ENCODE peak calls at places on chromosome 22, in eight cellular contexts. I is activated naive CD8-positive, alpha-beta T cell treated with anti-CD3 and anti-CD28 coated beads for 36 hours; E is tibial nerve; W is naive thymus-derived CD8-positive, alpha-beta T cell; V is activated T-cell treated with anti-CD3 and anti-CD28 coated beads for 4 hours; K is GM10248; G is mesendoderm; O is ACHN. N is an unnamed sample.
A peak's percentile ranks its signal among the peaks of the same experiment; 100 is the strongest.

GRCh38 chr22:21590809-21591641 is 23.5 kb downstream of the UBE2L3 start:
- DNase-seq in I (no peak), E (no peak), W (no peak), V (no peak), K (no peak), G (no peak), O (no peak), N (no peak)

GRCh38 chr22:43901976-43902643 is 10.3 kb upstream of the PNPLA5 start:
- DNase-seq in I (no peak), E (no peak), W (no peak), V (no peak), K (no peak), G (peak; percentile 62), O (no peak), N (no peak)

GRCh38 chr22:41206719-41207118 is 1.6 kb downstream of the L3MBTL2 start:
- DNase-seq in I (no peak), E (no peak), W (no peak), V (no peak), K (peak; percentile 20), G (no peak), O (no peak), N (no peak)

GRCh38 chr22:19353363-19354131 is 62.0 kb upstream of the CLTCL1 start:
- DNase-seq in I (no peak), E (no peak), W (no peak), V (no peak), K (no peak), G (no peak), O (no peak), N (no peak)

GRCh38 chr22:16609548-16610261 is 17.1 kb upstream of the CCT8L2 start:
- DNase-seq in I (peak; percentile 5), E (no peak), W (no peak), V (no peak), K (no peak), G (no peak), O (peak; percentile 22), N (no peak)

GRCh38 chr22:36135306-36135705 is 25.2 kb downstream of the APOL3 start:
- DNase-seq in I (no peak), E (no peak), W (no peak), V (no peak), K (no peak), G (no peak), O (no peak), N (no peak)

GRCh38 chr22:49446145-49446758 is 381.4 kb downstream of the BRD1 start:
- DNase-seq in I (no peak), E (no peak), W (no peak), V (no peak), K (no peak), G (no peak), O (no peak), N (no peak)

GRCh38 chr22:47269689-47270088 is 507.2 kb downstream of the TBC1D22A start:
- DNase-seq in I (no peak), E (no peak), W (no peak), V (no peak), K (no peak), G (no peak), O (no peak), N (no peak)

GRCh38 chr22:36253523-36254490 is 874 bp downstream of the APOL1 start:
- DNase-seq in I (peak; percentile 35), E (peak; percentile 68), W (no peak), V (peak; percentile 53), K (no peak), G (no peak), O (no peak), N (no peak)

GRCh38 chr22:20551805-20552449 is 44.5 kb downstream of the MED15 start:
- DNase-seq in I (peak; percentile 70), E (no peak), W (peak; percentile 35), V (no peak), K (no peak), G (no peak), O (peak; percentile 37), N (peak; percentile 59)

GRCh38 chr22:20524004-20524481 is 16.6 kb downstream of the MED15 start:
- DNase-seq in I (peak; percentile 39), E (no peak), W (peak; percentile 43), V (no peak), K (no peak), G (no peak), O (peak; percentile 15), N (peak; percentile 42)

GRCh38 chr22:46122511-46122971 is 27.8 kb upstream of the PPARA start:
- DNase-seq in I (peak; percentile 72), E (peak; percentile 79), W (peak; percentile 57), V (peak; percentile 67), K (peak; percentile 90), G (peak; percentile 51), O (peak; percentile 55), N (peak; percentile 51)

GRCh38 chr22:42680648-42681047 is 31.5 kb upstream of the CYB5R3 start:
- DNase-seq in I (no peak), E (no peak), W (no peak), V (no peak), K (no peak), G (peak; percentile 29), O (peak; percentile 95), N (no peak)

GRCh38 chr22:41943661-41944209 is 3.2 kb downstream of the CENPM start:
- DNase-seq in I (no peak), E (no peak), W (no peak), V (no peak), K (no peak), G (no peak), O (no peak), N (no peak)

GRCh38 chr22:25835348-25835747 is 93.4 kb downstream of the MYO18B start:
- DNase-seq in I (no peak), E (no peak), W (no peak), V (no peak), K (no peak), G (no peak), O (no peak), N (no peak)

GRCh38 chr22:29065468-29066190 is 4.0 kb upstream of the C22orf31 start:
- DNase-seq in I (no peak), E (no peak), W (no peak), V (no peak), K (no peak), G (no peak), O (no peak), N (no peak)

GRCh38 chr22:26690654-26691376 is 33.4 kb downstream of the MIAT start:
- DNase-seq in I (no peak), E (no peak), W (no peak), V (no peak), K (no peak), G (no peak), O (no peak), N (no peak)

GRCh38 chr22:44360686-44361381 is 48.1 kb upstream of the SHISAL1 start:
- DNase-seq in I (no peak), E (no peak), W (no peak), V (no peak), K (no peak), G (peak; percentile 33), O (peak; percentile 82), N (no peak)

GRCh38 chr22:48822278-48823233 is 1005.1 kb downstream of the BRD1 start:
- DNase-seq in I (no peak), E (no peak), W (no peak), V (no peak), K (no peak), G (no peak), O (no peak), N (no peak)

GRCh38 chr22:21051145-21051835 is 5.5 kb downstream of the LRRC74B start:
- DNase-seq in I (no peak), E (no peak), W (no peak), V (no peak), K (no peak), G (no peak), O (no peak), N (no peak)

GRCh38 chr22:24592144-24592845 is 578 bp downstream of the LRRC75B start:
- DNase-seq in I (peak; percentile 31), E (no peak), W (no peak), V (no peak), K (peak; percentile 50), G (peak; percentile 64), O (no peak), N (no peak)

GRCh38 chr22:25880524-25880923 is 138.5 kb downstream of the MYO18B start:
- DNase-seq in I (no peak), E (no peak), W (no peak), V (no peak), K (no peak), G (no peak), O (peak; percentile 2), N (no peak)

GRCh38 chr22:31945971-31946680 is 1.8 kb downstream of the YWHAH start:
- DNase-seq in I (no peak), E (no peak), W (no peak), V (no peak), K (no peak), G (no peak), O (no peak), N (no peak)

GRCh38 chr22:49966041-49966715 is 5.6 kb downstream of the PIM3 start:
- DNase-seq in I (no peak), E (no peak), W (peak; percentile 19), V (peak; percentile 28), K (no peak), G (no peak), O (no peak), N (no peak)

GRCh38 chr22:23179381-23180294 is 671 bp upstream of the BCR start:
- DNase-seq in I (peak; percentile 31), E (peak; percentile 36), W (no peak), V (no peak), K (no peak), G (peak; percentile 26), O (no peak), N (peak; percentile 8)

GRCh38 chr22:20440637-20441591 is 3.3 kb upstream of the SCARF2 start:
- DNase-seq in I (no peak), E (no peak), W (no peak), V (no peak), K (no peak), G (no peak), O (no peak), N (no peak)

GRCh38 chr22:46726066-46726985 is 11.7 kb downstream of the CERK start:
- DNase-seq in I (no peak), E (no peak), W (no peak), V (no peak), K (no peak), G (no peak), O (no peak), N (no peak)

GRCh38 chr22:44669725-44670027 is 32.3 kb upstream of the PRR5 start:
- DNase-seq in I (no peak), E (no peak), W (no peak), V (no peak), K (no peak), G (peak; percentile 46), O (peak; percentile 37), N (no peak)

GRCh38 chr22:46563381-46564083 is 26.1 kb upstream of the CELSR1 start:
- DNase-seq in I (peak; percentile 75), E (peak; percentile 79), W (peak; percentile 72), V (peak; percentile 80), K (peak; percentile 85), G (peak; percentile 79), O (peak; percentile 66), N (peak; percentile 77)

GRCh38 chr22:25051073-25051472 is 98.6 kb downstream of the KIAA1671 start:
- DNase-seq in I (no peak), E (no peak), W (no peak), V (no peak), K (no peak), G (peak; percentile 72), O (no peak), N (no peak)

GRCh38 chr22:31977939-31978338 is 33.6 kb downstream of the YWHAH start:
- DNase-seq in I (no peak), E (no peak), W (no peak), V (no peak), K (no peak), G (no peak), O (no peak), N (no peak)

GRCh38 chr22:22348127-22348814 is 103.7 kb downstream of the VPREB1 start:
- DNase-seq in I (no peak), E (no peak), W (no peak), V (no peak), K (no peak), G (peak; percentile 64), O (peak; percentile 1), N (no peak)

GRCh38 chr22:37749223-37749622 is 52.4 kb downstream of the TRIOBP start:
- DNase-seq in I (no peak), E (no peak), W (no peak), V (no peak), K (no peak), G (peak; percentile 33), O (no peak), N (no peak)

GRCh38 chr22:45934659-45935341 is 42.2 kb downstream of the WNT7B start:
- DNase-seq in I (no peak), E (no peak), W (no peak), V (no peak), K (no peak), G (no peak), O (peak; percentile 61), N (no peak)

N was measured in CD4-positive, alpha-beta memory T cell.